ENCODE peak calls at places on chromosomes 13 and 19, in five cellular contexts. S is PC-3, O is IMR-90, Y is fibroblast of lung, W is mammary epithelial cell. E is an unnamed sample.
A peak's percentile ranks its signal among the peaks of the same experiment; 100 is the strongest.

GRCh38 chr13:49246850-49247721 is 639 bp upstream of the CDADC1 start:
- DNase-seq in S (no peak), O (no peak), Y (no peak), W (no peak), E (no peak)

GRCh38 chr19:11127905-11128304 is 27.7 kb downstream of the SPC24 start:
- DNase-seq in S (no peak), O (no peak), Y (no peak), W (no peak), E (no peak)

GRCh38 chr19:11164879-11165406 is 9.4 kb upstream of the SPC24 start:
- DNase-seq in S (no peak), O (peak; percentile 61), Y (peak; percentile 93), W (no peak), E (peak; percentile 92)

GRCh38 chr19:45047188-45047797 is 8.4 kb downstream of the CLASRP start:
- DNase-seq in S (no peak), O (no peak), Y (no peak), W (no peak), E (no peak)

GRCh38 chr13:110106726-110107125 is 200.2 kb downstream of the COL4A1 start:
- DNase-seq in S (no peak), O (no peak), Y (peak; percentile 41), W (no peak), E (no peak)

GRCh38 chr19:50003810-50004419 is 21.3 kb downstream of the VRK3 start:
- DNase-seq in S (peak; percentile 98), O (peak; percentile 97), Y (peak; percentile 95), W (peak; percentile 92), E (peak; percentile 96)

GRCh38 chr19:50858896-50859295 is 4.2 kb downstream of the KLK3 start:
- DNase-seq in S (no peak), O (no peak), Y (no peak), W (no peak), E (no peak)

GRCh38 chr13:99752373-99752772 is 219.2 kb downstream of the ZIC5 start:
- DNase-seq in S (no peak), O (no peak), Y (no peak), W (no peak), E (no peak)

GRCh38 chr13:96082640-96083039 is 7.3 kb upstream of the HS6ST3 start:
- DNase-seq in S (peak; percentile 48), O (no peak), Y (no peak), W (peak; percentile 18), E (no peak)

GRCh38 chr13:114143806-114144605 is 11.6 kb upstream of the RASA3 start:
- DNase-seq in S (no peak), O (no peak), Y (no peak), W (no peak), E (no peak)

GRCh38 chr19:18846862-18847515 is 15.2 kb downstream of the UPF1 start:
- DNase-seq in S (peak; percentile 74), O (peak; percentile 69), Y (peak; percentile 80), W (peak; percentile 59), E (peak; percentile 39)

GRCh38 chr19:31318790-31319189 is 30.4 kb downstream of the TSHZ3 start:
- DNase-seq in S (no peak), O (no peak), Y (no peak), W (no peak), E (no peak)

GRCh38 chr13:57799624-57800023 is 168.1 kb downstream of the PCDH17 start:
- DNase-seq in S (no peak), O (no peak), Y (no peak), W (no peak), E (no peak)

GRCh38 chr13:39023761-39024160 is 14.1 kb downstream of the PROSER1 start:
- DNase-seq in S (peak; percentile 37), O (peak; percentile 54), Y (no peak), W (peak; percentile 16), E (no peak)

GRCh38 chr19:17296278-17296677 is 6.9 kb downstream of the ABHD8 start:
- DNase-seq in S (peak; percentile 76), O (peak; percentile 36), Y (no peak), W (peak; percentile 50), E (peak; percentile 31)

GRCh38 chr13:50130686-50131051 is 115.4 kb downstream of the KCNRG start:
- DNase-seq in S (peak; percentile 21), O (peak; percentile 47), Y (peak; percentile 63), W (no peak), E (no peak)

GRCh38 chr13:46963874-46964273 is 67.0 kb upstream of the HTR2A start:
- DNase-seq in S (no peak), O (no peak), Y (no peak), W (peak; percentile 11), E (no peak)

GRCh38 chr13:52968074-52968700 is 60.4 kb upstream of the OLFM4 start:
- DNase-seq in S (peak; percentile 78), O (peak; percentile 60), Y (peak; percentile 52), W (peak; percentile 69), E (peak; percentile 18)

GRCh38 chr13:46666727-46667456 is 113.9 kb downstream of the LRCH1 start:
- DNase-seq in S (no peak), O (no peak), Y (no peak), W (no peak), E (no peak)

GRCh38 chr13:60012503-60012902 is 151.2 kb downstream of the DIAPH3 start:
- DNase-seq in S (peak; percentile 56), O (no peak), Y (no peak), W (peak; percentile 79), E (no peak)

GRCh38 chr13:52353116-52353718 is 52.8 kb downstream of the THSD1 start:
- DNase-seq in S (no peak), O (peak; percentile 75), Y (peak; percentile 70), W (peak; percentile 35), E (peak; percentile 75)

GRCh38 chr13:111494641-111495040 is 174.2 kb downstream of the TEX29 start:
- DNase-seq in S (no peak), O (no peak), Y (no peak), W (no peak), E (no peak)

GRCh38 chr19:3516675-3517207 is 10.6 kb downstream of the FZR1 start:
- DNase-seq in S (peak; percentile 53), O (no peak), Y (no peak), W (no peak), E (no peak)

GRCh38 chr13:33119022-33119735 is 103.0 kb downstream of the KL start:
- DNase-seq in S (no peak), O (no peak), Y (no peak), W (no peak), E (peak; percentile 74)

GRCh38 chr13:113915012-113915763 is 51.3 kb upstream of the GAS6 start:
- DNase-seq in S (no peak), O (no peak), Y (no peak), W (no peak), E (no peak)

GRCh38 chr13:77215543-77215942 is 111.4 kb downstream of the MYCBP2 start:
- DNase-seq in S (no peak), O (no peak), Y (no peak), W (no peak), E (no peak)

GRCh38 chr19:3107658-3108057 is 13.5 kb downstream of the GNA11 start:
- DNase-seq in S (no peak), O (no peak), Y (no peak), W (no peak), E (no peak)

GRCh38 chr13:29594310-29594709 is 1.2 kb downstream of the SLC7A1 start:
- DNase-seq in S (peak; percentile 68), O (peak; percentile 91), Y (peak; percentile 78), W (peak; percentile 73), E (peak; percentile 89)

GRCh38 chr13:110819203-110820014 is 95.5 kb downstream of the ANKRD10 start:
- DNase-seq in S (peak; percentile 75), O (peak; percentile 58), Y (peak; percentile 70), W (peak; percentile 31), E (peak; percentile 15)

GRCh38 chr19:1933245-1933644 is 7.7 kb upstream of the CSNK1G2 start:
- DNase-seq in S (no peak), O (no peak), Y (no peak), W (no peak), E (no peak)

GRCh38 chr13:48028066-48028465 is 9.5 kb upstream of the NUDT15 start:
- DNase-seq in S (peak; percentile 3), O (no peak), Y (no peak), W (no peak), E (no peak)

GRCh38 chr13:80157261-80157942 is 183.5 kb downstream of the SPRY2 start:
- DNase-seq in S (no peak), O (peak; percentile 35), Y (no peak), W (peak; percentile 12), E (no peak)
- H3K27ac ChIP-seq in S (no peak overlapping the region), O (no peak overlapping the region), Y (no peak overlapping the region), W (no peak overlapping the region), E (no peak overlapping the region)

GRCh38 chr13:45298206-45298505 is 42.8 kb downstream of the TPT1 start:
- DNase-seq in S (no peak), O (no peak), Y (no peak), W (no peak), E (no peak)

GRCh38 chr13:45303866-45304265 is 37.1 kb downstream of the TPT1 start:
- DNase-seq in S (no peak), O (no peak), Y (no peak), W (no peak), E (no peak)

GRCh38 chr13:45300190-45300985 is 40.6 kb downstream of the TPT1 start:
- DNase-seq in S (no peak), O (no peak), Y (no peak), W (no peak), E (no peak)

GRCh38 chr13:45299194-45299593 is 41.8 kb downstream of the TPT1 start:
- DNase-seq in S (peak; percentile 16), O (peak; percentile 45), Y (peak; percentile 38), W (no peak), E (no peak)

DNA sequence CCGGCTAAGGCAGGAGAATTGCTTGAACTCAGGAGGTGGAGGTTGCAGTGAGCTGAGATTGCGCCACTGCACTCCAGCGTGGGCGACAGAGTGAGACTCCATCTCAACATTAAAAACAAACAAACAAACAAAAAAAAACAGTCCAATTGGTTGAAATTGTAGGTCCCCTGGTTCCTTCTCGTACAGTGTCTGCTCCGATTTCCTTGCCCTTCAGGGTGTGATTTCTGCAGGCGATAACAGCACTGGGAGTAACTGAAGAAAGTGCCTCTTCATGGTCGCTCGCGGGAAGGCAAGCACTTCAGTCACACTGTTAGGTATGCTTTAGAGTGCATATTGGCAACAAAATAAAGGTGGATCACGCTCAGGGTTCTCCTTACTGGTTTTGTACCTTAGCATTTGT is 39.7 kb downstream of the TPT1 start:
- DNase-seq in S (no peak), O (no peak), Y (no peak), W (no peak), E (no peak)
- H2AFZ ChIP-seq in S (no peak overlapping the region), O (no peak overlapping the region), Y (no peak overlapping the region), W (no peak overlapping the region), E (no peak overlapping the region)

GRCh38 chr13:44739120-44739519 is 163.0 kb upstream of the TSC22D1 start:
- DNase-seq in S (no peak), O (no peak), Y (no peak), W (no peak), E (no peak)
- TF ChIP-seq CTCF in S (no peak), O (no peak), Y (peak; percentile 24), W (no peak), E (no peak)

GRCh38 chr19:8501968-8502367 is 472 bp downstream of the PRAM1 start:
- DNase-seq in S (no peak), O (no peak), Y (no peak), W (no peak), E (no peak)

GRCh38 chr19:8498295-8498694 is 4.1 kb downstream of the PRAM1 start:
- DNase-seq in S (no peak), O (no peak), Y (no peak), W (no peak), E (no peak)

GRCh38 chr19:8499048-8499833 is 3.2 kb downstream of the PRAM1 start:
- DNase-seq in S (no peak), O (no peak), Y (no peak), W (no peak), E (no peak)

GRCh38 chr19:8501547-8501946 is 893 bp downstream of the PRAM1 start:
- DNase-seq in S (no peak), O (no peak), Y (no peak), W (no peak), E (no peak)

GRCh38 chr19:8500158-8500557 is 2.3 kb downstream of the PRAM1 start:
- DNase-seq in S (no peak), O (no peak), Y (no peak), W (no peak), E (no peak)
- H3K27ac ChIP-seq in S (no peak overlapping the region), O (no peak overlapping the region), Y (no peak overlapping the region), W (no peak overlapping the region), E (no peak overlapping the region)

E was measured in astrocyte.